ENCODE peak calls at places on chromosome 7, in nine cellular contexts. One of them, this sample, is unnamed.

GRCh38 chr7:1848013-1848640 is 178.1 kb downstream of the ELFN1 start:
- DNase-seq in transverse colon: no peak
- DNase-seq in epithelial cell of proximal tubule: no peak
- DNase-seq in epithelial cell of esophagus: no peak
- DNase-seq in AG04450: no peak
- DNase-seq in osteocyte: no peak
- DNase-seq in choroid plexus epithelial cell: no peak
- DNase-seq in fibroblast of pulmonary artery: no peak
- DNase-seq in GM12864: no peak
- DNase-seq in this sample: no peak

GRCh38 chr7:6536899-6537298 is 14.4 kb downstream of the GRID2IP start:
- DNase-seq in epithelial cell of esophagus: no peak
- DNase-seq in GM12864: no peak
- DNase-seq in AG04450: no peak
- DNase-seq in epithelial cell of proximal tubule: no peak
- DNase-seq in osteocyte: no peak
- DNase-seq in choroid plexus epithelial cell: peak; percentile 7
- DNase-seq in transverse colon: no peak
- DNase-seq in fibroblast of pulmonary artery: peak; percentile 5
- DNase-seq in this sample: no peak

GRCh38 chr7:45055594-45056219 is 33.1 kb downstream of the NACAD start:
- DNase-seq in transverse colon: no peak
- DNase-seq in AG04450: no peak
- DNase-seq in epithelial cell of esophagus: no peak
- DNase-seq in fibroblast of pulmonary artery: no peak
- DNase-seq in GM12864: no peak
- DNase-seq in osteocyte: no peak
- DNase-seq in epithelial cell of proximal tubule: no peak
- DNase-seq in choroid plexus epithelial cell: no peak
- DNase-seq in this sample: no peak

GRCh38 chr7:65974191-65974801 is 7.7 kb downstream of the GUSB start:
- DNase-seq in AG04450: no peak
- DNase-seq in GM12864: no peak
- DNase-seq in osteocyte: no peak
- DNase-seq in fibroblast of pulmonary artery: no peak
- DNase-seq in epithelial cell of esophagus: no peak
- DNase-seq in choroid plexus epithelial cell: no peak
- DNase-seq in transverse colon: no peak
- DNase-seq in epithelial cell of proximal tubule: no peak
- DNase-seq in this sample: no peak

GRCh38 chr7:20352573-20353304 is 22.0 kb downstream of the ITGB8 start:
- DNase-seq in fibroblast of pulmonary artery: peak; percentile 79
- DNase-seq in osteocyte: no peak
- DNase-seq in AG04450: no peak
- DNase-seq in transverse colon: no peak
- DNase-seq in epithelial cell of proximal tubule: peak; percentile 89
- DNase-seq in choroid plexus epithelial cell: no peak
- DNase-seq in epithelial cell of esophagus: peak; percentile 99
- DNase-seq in GM12864: no peak
- DNase-seq in this sample: no peak

GRCh38 chr7:114959931-114960330 is 38.0 kb downstream of the MDFIC start:
- DNase-seq in epithelial cell of proximal tubule: no peak
- DNase-seq in GM12864: no peak
- DNase-seq in choroid plexus epithelial cell: peak; percentile 79
- DNase-seq in osteocyte: no peak
- DNase-seq in epithelial cell of esophagus: no peak
- DNase-seq in transverse colon: no peak
- DNase-seq in fibroblast of pulmonary artery: peak; percentile 22
- DNase-seq in AG04450: no peak
- DNase-seq in this sample: no peak

GRCh38 chr7:103025341-103025740 is 49.3 kb downstream of the FBXL13 start:
- DNase-seq in AG04450: no peak
- DNase-seq in choroid plexus epithelial cell: no peak
- DNase-seq in osteocyte: no peak
- DNase-seq in transverse colon: no peak
- DNase-seq in GM12864: no peak
- DNase-seq in epithelial cell of proximal tubule: no peak
- DNase-seq in fibroblast of pulmonary artery: no peak
- DNase-seq in epithelial cell of esophagus: no peak
- DNase-seq in this sample: no peak

GRCh38 chr7:117827861-117828260 is 45.4 kb downstream of the CTTNBP2 start:
- DNase-seq in epithelial cell of proximal tubule: peak; percentile 86
- DNase-seq in transverse colon: no peak
- DNase-seq in AG04450: peak; percentile 68
- DNase-seq in osteocyte: no peak
- DNase-seq in GM12864: no peak
- DNase-seq in epithelial cell of esophagus: peak; percentile 46
- DNase-seq in choroid plexus epithelial cell: peak; percentile 67
- DNase-seq in fibroblast of pulmonary artery: peak; percentile 14
- DNase-seq in this sample: no peak

GRCh38 chr7:113796557-113796956 is 122.3 kb downstream of the PPP1R3A start:
- DNase-seq in fibroblast of pulmonary artery: peak; percentile 90
- DNase-seq in epithelial cell of esophagus: peak; percentile 84
- DNase-seq in choroid plexus epithelial cell: peak; percentile 98
- DNase-seq in AG04450: peak; percentile 82
- DNase-seq in GM12864: no peak
- DNase-seq in transverse colon: no peak
- DNase-seq in osteocyte: no peak
- DNase-seq in epithelial cell of proximal tubule: no peak
- DNase-seq in this sample: no peak

GRCh38 chr7:88758355-88759215 is 915 bp upstream of the ZNF804B start:
- DNase-seq in fibroblast of pulmonary artery: peak; percentile 2
- DNase-seq in GM12864: no peak
- DNase-seq in epithelial cell of esophagus: peak; percentile 14
- DNase-seq in choroid plexus epithelial cell: peak; percentile 2
- DNase-seq in transverse colon: no peak
- DNase-seq in epithelial cell of proximal tubule: no peak
- DNase-seq in AG04450: no peak
- DNase-seq in osteocyte: no peak
- DNase-seq in this sample: no peak

GRCh38 chr7:135923700-135924261 is 53.4 kb downstream of the MTPN start:
- DNase-seq in GM12864: no peak
- DNase-seq in fibroblast of pulmonary artery: peak; percentile 93
- DNase-seq in osteocyte: no peak
- DNase-seq in transverse colon: no peak
- DNase-seq in AG04450: peak; percentile 54
- DNase-seq in epithelial cell of proximal tubule: peak; percentile 82
- DNase-seq in choroid plexus epithelial cell: peak; percentile 86
- DNase-seq in epithelial cell of esophagus: peak; percentile 93
- DNase-seq in this sample: no peak

GRCh38 chr7:157309990-157310668 is 26.7 kb upstream of the DNAJB6 start:
- DNase-seq in epithelial cell of proximal tubule: peak; percentile 18
- DNase-seq in choroid plexus epithelial cell: peak; percentile 94
- DNase-seq in osteocyte: no peak
- DNase-seq in fibroblast of pulmonary artery: peak; percentile 88
- DNase-seq in epithelial cell of esophagus: peak; percentile 90
- DNase-seq in transverse colon: no peak
- DNase-seq in GM12864: no peak
- DNase-seq in AG04450: peak; percentile 90
- DNase-seq in this sample: no peak

GRCh38 chr7:129123517-129123872 is 21.0 kb upstream of the TSPAN33 start:
- DNase-seq in fibroblast of pulmonary artery: no peak
- DNase-seq in epithelial cell of esophagus: no peak
- DNase-seq in transverse colon: no peak
- DNase-seq in AG04450: no peak
- DNase-seq in GM12864: no peak
- DNase-seq in epithelial cell of proximal tubule: no peak
- DNase-seq in osteocyte: no peak
- DNase-seq in choroid plexus epithelial cell: no peak
- DNase-seq in this sample: no peak

DNA sequence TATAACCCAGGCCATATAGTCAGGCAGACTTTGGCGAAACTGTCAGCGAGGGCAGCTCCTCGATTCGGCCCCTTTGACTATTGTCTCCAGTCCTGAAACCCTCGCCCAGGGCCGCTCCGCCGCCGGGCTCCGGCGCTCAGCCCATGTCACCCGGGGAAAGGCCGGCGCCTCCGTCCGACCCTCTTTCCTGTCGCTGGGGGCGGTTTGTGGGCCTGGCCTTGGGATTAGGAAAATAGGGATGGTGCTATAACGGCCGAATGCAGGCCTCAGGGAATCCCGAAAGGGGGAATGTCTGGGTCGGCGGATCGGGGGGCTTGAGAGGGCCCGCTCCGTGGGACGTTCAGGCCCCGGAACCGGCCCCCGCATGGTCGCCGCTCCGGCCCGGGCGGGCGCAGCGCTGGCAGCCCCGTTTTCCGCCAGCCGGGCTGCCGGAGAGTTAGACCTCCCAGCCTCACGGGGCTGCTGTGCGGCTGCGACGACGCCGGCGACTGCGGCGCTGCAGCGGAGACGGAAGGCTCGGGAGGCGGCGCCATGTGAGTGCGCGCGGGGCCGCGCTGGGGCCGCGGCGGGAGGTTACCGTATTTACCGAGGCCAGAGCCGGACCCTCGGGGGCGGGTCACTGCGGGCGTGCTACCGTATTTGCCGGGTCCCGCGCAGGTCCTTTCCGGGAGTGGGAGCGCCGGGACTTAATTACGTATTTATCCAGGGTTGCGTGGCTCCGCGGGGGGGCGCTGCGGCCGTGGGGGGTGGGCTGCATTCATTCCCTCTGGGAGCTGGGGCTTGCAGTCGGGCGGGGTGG is 25.9 kb downstream of the ZNF775 start:
- DNase-seq in epithelial cell of esophagus: peak; percentile 82
- DNase-seq in transverse colon: peak; percentile 92
- DNase-seq in GM12864: peak; percentile 64
- DNase-seq in fibroblast of pulmonary artery: peak; percentile 91
- DNase-seq in osteocyte: peak; percentile 95
- DNase-seq in epithelial cell of proximal tubule: no peak
- DNase-seq in AG04450: peak; percentile 61
- DNase-seq in choroid plexus epithelial cell: peak; percentile 92
- DNase-seq in this sample: peak; percentile 78
- TF ChIP-seq CTCF in epithelial cell of esophagus: peak; percentile 21
- TF ChIP-seq CTCF in transverse colon: peak; percentile 13
- TF ChIP-seq CTCF in GM12864: peak; percentile 19
- TF ChIP-seq CTCF in fibroblast of pulmonary artery: no peak
- TF ChIP-seq CTCF in osteocyte: peak; percentile 24
- TF ChIP-seq CTCF in epithelial cell of proximal tubule: peak; percentile 26
- TF ChIP-seq CTCF in AG04450: no peak
- TF ChIP-seq CTCF in choroid plexus epithelial cell: no peak
- TF ChIP-seq CTCF in this sample: no peak

GRCh38 chr7:41319601-41320000 is 383.3 kb downstream of the INHBA start:
- DNase-seq in AG04450: no peak
- DNase-seq in epithelial cell of esophagus: no peak
- DNase-seq in choroid plexus epithelial cell: peak; percentile 30
- DNase-seq in transverse colon: no peak
- DNase-seq in fibroblast of pulmonary artery: no peak
- DNase-seq in epithelial cell of proximal tubule: no peak
- DNase-seq in GM12864: no peak
- DNase-seq in osteocyte: no peak
- DNase-seq in this sample: no peak

GRCh38 chr7:41313171-41313570 is 389.7 kb downstream of the INHBA start:
- DNase-seq in transverse colon: no peak
- DNase-seq in GM12864: no peak
- DNase-seq in epithelial cell of proximal tubule: no peak
- DNase-seq in AG04450: no peak
- DNase-seq in choroid plexus epithelial cell: no peak
- DNase-seq in epithelial cell of esophagus: peak; percentile 15
- DNase-seq in osteocyte: no peak
- DNase-seq in fibroblast of pulmonary artery: no peak
- DNase-seq in this sample: no peak

GRCh38 chr7:41312235-41312634 is 390.7 kb downstream of the INHBA start:
- DNase-seq in epithelial cell of esophagus: no peak
- DNase-seq in fibroblast of pulmonary artery: no peak
- DNase-seq in GM12864: no peak
- DNase-seq in choroid plexus epithelial cell: no peak
- DNase-seq in epithelial cell of proximal tubule: no peak
- DNase-seq in osteocyte: no peak
- DNase-seq in transverse colon: no peak
- DNase-seq in AG04450: no peak
- DNase-seq in this sample: no peak

GRCh38 chr7:41316410-41316809 is 386.5 kb downstream of the INHBA start:
- DNase-seq in GM12864: no peak
- DNase-seq in epithelial cell of proximal tubule: peak; percentile 15
- DNase-seq in transverse colon: peak; percentile 48
- DNase-seq in fibroblast of pulmonary artery: no peak
- DNase-seq in osteocyte: no peak
- DNase-seq in epithelial cell of esophagus: peak; percentile 26
- DNase-seq in choroid plexus epithelial cell: peak; percentile 60
- DNase-seq in AG04450: no peak
- DNase-seq in this sample: no peak

GRCh38 chr7:41315764-41316163 is 387.1 kb downstream of the INHBA start:
- DNase-seq in osteocyte: no peak
- DNase-seq in transverse colon: peak; percentile 12
- DNase-seq in fibroblast of pulmonary artery: no peak
- DNase-seq in epithelial cell of proximal tubule: no peak
- DNase-seq in epithelial cell of esophagus: no peak
- DNase-seq in GM12864: no peak
- DNase-seq in AG04450: no peak
- DNase-seq in choroid plexus epithelial cell: no peak
- DNase-seq in this sample: no peak
- TF ChIP-seq CTCF in osteocyte: peak; percentile 24
- TF ChIP-seq CTCF in transverse colon: no peak
- TF ChIP-seq CTCF in fibroblast of pulmonary artery: peak; percentile 21
- TF ChIP-seq CTCF in epithelial cell of proximal tubule: peak; percentile 52
- TF ChIP-seq CTCF in epithelial cell of esophagus: peak; percentile 39
- TF ChIP-seq CTCF in GM12864: peak; percentile 10
- TF ChIP-seq CTCF in AG04450: peak; percentile 43
- TF ChIP-seq CTCF in choroid plexus epithelial cell: peak; percentile 59
- TF ChIP-seq CTCF in this sample: no peak

GRCh38 chr7:52273685-52274610 is 761.5 kb upstream of the POM121L12 start:
- DNase-seq in fibroblast of pulmonary artery: peak; percentile 7
- DNase-seq in AG04450: no peak
- DNase-seq in epithelial cell of proximal tubule: no peak
- DNase-seq in osteocyte: no peak
- DNase-seq in epithelial cell of esophagus: peak; percentile 0
- DNase-seq in choroid plexus epithelial cell: no peak
- DNase-seq in GM12864: no peak
- DNase-seq in transverse colon: no peak
- DNase-seq in this sample: no peak

GRCh38 chr7:52271663-52272062 is 763.8 kb upstream of the POM121L12 start:
- DNase-seq in epithelial cell of esophagus: no peak
- DNase-seq in epithelial cell of proximal tubule: no peak
- DNase-seq in osteocyte: no peak
- DNase-seq in transverse colon: no peak
- DNase-seq in AG04450: no peak
- DNase-seq in GM12864: no peak
- DNase-seq in fibroblast of pulmonary artery: no peak
- DNase-seq in choroid plexus epithelial cell: no peak
- DNase-seq in this sample: no peak

GRCh38 chr7:52270301-52270700 is 765.1 kb upstream of the POM121L12 start:
- DNase-seq in fibroblast of pulmonary artery: peak; percentile 5
- DNase-seq in epithelial cell of proximal tubule: no peak
- DNase-seq in epithelial cell of esophagus: no peak
- DNase-seq in AG04450: no peak
- DNase-seq in GM12864: no peak
- DNase-seq in choroid plexus epithelial cell: no peak
- DNase-seq in osteocyte: no peak
- DNase-seq in transverse colon: no peak
- DNase-seq in this sample: no peak

GRCh38 chr7:52269669-52270068 is 765.8 kb upstream of the POM121L12 start:
- DNase-seq in transverse colon: no peak
- DNase-seq in AG04450: no peak
- DNase-seq in choroid plexus epithelial cell: no peak
- DNase-seq in fibroblast of pulmonary artery: no peak
- DNase-seq in osteocyte: no peak
- DNase-seq in GM12864: no peak
- DNase-seq in epithelial cell of proximal tubule: no peak
- DNase-seq in epithelial cell of esophagus: no peak
- DNase-seq in this sample: no peak
- TF ChIP-seq CTCF in transverse colon: no peak
- TF ChIP-seq CTCF in AG04450: no peak
- TF ChIP-seq CTCF in choroid plexus epithelial cell: no peak
- TF ChIP-seq CTCF in fibroblast of pulmonary artery: no peak
- TF ChIP-seq CTCF in osteocyte: no peak
- TF ChIP-seq CTCF in GM12864: no peak
- TF ChIP-seq CTCF in epithelial cell of proximal tubule: no peak
- TF ChIP-seq CTCF in epithelial cell of esophagus: no peak
- TF ChIP-seq CTCF in this sample: no peak

GRCh38 chr7:24319209-24319608 is 35.2 kb downstream of the NPY start:
- DNase-seq in epithelial cell of proximal tubule: no peak
- DNase-seq in choroid plexus epithelial cell: no peak
- DNase-seq in epithelial cell of esophagus: no peak
- DNase-seq in transverse colon: no peak
- DNase-seq in GM12864: no peak
- DNase-seq in osteocyte: no peak
- DNase-seq in fibroblast of pulmonary artery: no peak
- DNase-seq in AG04450: no peak
- DNase-seq in this sample: no peak
- TF ChIP-seq CTCF in epithelial cell of proximal tubule: no peak
- TF ChIP-seq CTCF in choroid plexus epithelial cell: no peak
- TF ChIP-seq CTCF in epithelial cell of esophagus: no peak
- TF ChIP-seq CTCF in transverse colon: no peak
- TF ChIP-seq CTCF in GM12864: no peak
- TF ChIP-seq CTCF in osteocyte: no peak
- TF ChIP-seq CTCF in fibroblast of pulmonary artery: no peak
- TF ChIP-seq CTCF in AG04450: no peak
- TF ChIP-seq CTCF in this sample: no peak